ENCODE peak calls at places on chromosomes 16 and 17, in four cellular contexts. One of them, this sample, is unnamed.

GRCh38 chr16:66608241-66609138 is 4.0 kb downstream of the CMTM3 start:
- DNase-seq in neural crest cell: peak
- DNase-seq in SK-N-SH: peak
- DNase-seq in breast epithelium: peak
- DNase-seq in this sample: peak

GRCh38 chr16:11356573-11357331 is 11.5 kb downstream of the RMI2 start:
- DNase-seq in breast epithelium: no peak
- DNase-seq in neural crest cell: peak
- DNase-seq in SK-N-SH: peak
- DNase-seq in this sample: no peak

GRCh38 chr17:50218071-50218759 is 16.8 kb upstream of the COL1A1 start:
- DNase-seq in SK-N-SH: no peak
- DNase-seq in breast epithelium: no peak
- DNase-seq in neural crest cell: no peak
- DNase-seq in this sample: no peak

GRCh38 chr16:88469615-88470395 is 16.7 kb downstream of the ZFPM1 start:
- DNase-seq in neural crest cell: no peak
- DNase-seq in breast epithelium: no peak
- DNase-seq in SK-N-SH: no peak
- DNase-seq in this sample: no peak

GRCh38 chr17:18206962-18207361 is 18.5 kb upstream of the LLGL1 start:
- DNase-seq in neural crest cell: no peak
- DNase-seq in SK-N-SH: no peak
- DNase-seq in breast epithelium: no peak
- DNase-seq in this sample: no peak

GRCh38 chr17:17613708-17614114 is 22.2 kb upstream of the PEMT start:
- DNase-seq in neural crest cell: peak
- DNase-seq in breast epithelium: no peak
- DNase-seq in SK-N-SH: peak
- DNase-seq in this sample: no peak

GRCh38 chr16:53636978-53637377 is 66.7 kb downstream of the RPGRIP1L start:
- DNase-seq in neural crest cell: no peak
- DNase-seq in breast epithelium: no peak
- DNase-seq in SK-N-SH: no peak
- DNase-seq in this sample: no peak

GRCh38 chr16:75097191-75097761 is 19.3 kb downstream of the LDHD start:
- DNase-seq in neural crest cell: no peak
- DNase-seq in SK-N-SH: no peak
- DNase-seq in breast epithelium: no peak
- DNase-seq in this sample: no peak

GRCh38 chr17:57406131-57406980 is 150.0 kb downstream of the MSI2 start:
- DNase-seq in SK-N-SH: no peak
- DNase-seq in neural crest cell: peak
- DNase-seq in breast epithelium: no peak
- DNase-seq in this sample: no peak

DNA sequence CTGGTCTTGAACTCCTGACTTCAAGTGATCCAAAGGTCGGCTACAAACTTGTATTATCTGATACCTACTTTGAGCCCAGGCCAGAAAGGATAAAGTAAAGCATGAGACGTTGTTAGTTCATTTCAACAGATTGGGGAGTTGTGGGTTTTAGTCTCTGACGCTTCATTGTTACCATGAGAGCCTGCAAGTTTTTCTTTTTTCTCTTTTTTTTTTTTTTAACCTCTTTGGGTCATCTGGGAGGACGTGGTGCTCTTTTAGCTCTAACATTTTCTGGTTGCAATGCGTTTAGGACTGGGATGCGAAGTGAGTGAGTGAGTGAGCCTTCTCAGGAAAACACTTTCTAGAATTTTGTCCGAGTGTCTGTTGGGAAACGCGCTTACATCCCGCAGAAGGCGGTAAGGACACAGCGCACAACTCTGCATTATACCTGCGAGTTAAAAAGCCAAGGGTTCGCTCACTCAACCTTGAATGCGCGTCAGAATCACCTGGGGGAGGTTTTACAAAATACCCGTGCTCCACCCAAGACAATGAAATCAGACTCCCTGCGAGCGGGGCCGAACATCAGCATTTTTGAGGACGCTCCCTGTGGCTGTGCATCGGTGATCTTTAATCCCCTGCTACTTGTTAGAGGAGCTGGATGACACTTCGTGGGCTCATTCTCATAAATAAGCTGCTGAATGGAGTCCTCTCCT is 704 bp upstream of the RNF135 start:
- DNase-seq in neural crest cell: no peak
- DNase-seq in SK-N-SH: no peak
- DNase-seq in breast epithelium: peak
- DNase-seq in this sample: no peak
- TF ChIP-seq CTCF in neural crest cell: no peak
- TF ChIP-seq CTCF in SK-N-SH: no peak
- TF ChIP-seq CTCF in breast epithelium: no peak
- TF ChIP-seq CTCF in this sample: no peak

GRCh38 chr17:29996458-29996857 is 55.0 kb downstream of the EFCAB5 start:
- DNase-seq in breast epithelium: no peak
- DNase-seq in SK-N-SH: no peak
- DNase-seq in neural crest cell: no peak
- DNase-seq in this sample: no peak

GRCh38 chr17:30005709-30006320 is 64.4 kb downstream of the EFCAB5 start:
- DNase-seq in SK-N-SH: no peak
- DNase-seq in neural crest cell: no peak
- DNase-seq in breast epithelium: no peak
- DNase-seq in this sample: no peak

GRCh38 chr17:30000755-30001257 is 59.4 kb downstream of the EFCAB5 start:
- DNase-seq in neural crest cell: no peak
- DNase-seq in SK-N-SH: no peak
- DNase-seq in breast epithelium: no peak
- DNase-seq in this sample: no peak

GRCh38 chr17:30002088-30002487 is 60.7 kb downstream of the EFCAB5 start:
- DNase-seq in SK-N-SH: no peak
- DNase-seq in breast epithelium: no peak
- DNase-seq in neural crest cell: no peak
- DNase-seq in this sample: no peak

GRCh38 chr17:30000001-30000754 is 58.7 kb downstream of the EFCAB5 start:
- DNase-seq in neural crest cell: no peak
- DNase-seq in breast epithelium: no peak
- DNase-seq in SK-N-SH: no peak
- DNase-seq in this sample: no peak
- TF ChIP-seq CTCF in neural crest cell: no peak
- TF ChIP-seq CTCF in breast epithelium: no peak
- TF ChIP-seq CTCF in SK-N-SH: peak
- TF ChIP-seq CTCF in this sample: no peak

DNA sequence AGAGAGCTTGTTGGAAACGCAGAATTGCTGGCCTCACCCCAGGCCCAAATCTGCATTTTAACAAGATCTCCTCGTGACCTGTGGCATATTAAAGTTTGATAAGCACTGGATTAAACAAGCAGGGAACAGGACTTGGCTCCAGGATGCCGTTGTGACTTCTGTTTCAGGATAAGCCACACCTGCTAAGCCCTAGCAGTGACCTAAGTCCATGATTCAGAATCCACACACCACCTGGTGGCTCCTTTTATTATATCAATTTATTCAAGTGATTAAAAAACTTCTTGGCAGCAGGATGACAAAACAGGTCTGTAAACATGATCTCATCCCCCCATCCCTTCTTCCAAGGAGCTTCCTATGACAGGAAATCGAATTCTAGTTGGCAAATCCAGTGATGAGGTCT is 9.1 kb downstream of the NAGPA start:
- DNase-seq in breast epithelium: no peak
- DNase-seq in neural crest cell: no peak
- DNase-seq in SK-N-SH: no peak
- DNase-seq in this sample: no peak
- TF ChIP-seq CTCF in breast epithelium: no peak
- TF ChIP-seq CTCF in neural crest cell: peak
- TF ChIP-seq CTCF in SK-N-SH: peak
- TF ChIP-seq CTCF in this sample: no peak

GRCh38 chr17:8670486-8670885 is 40.0 kb upstream of the MYH10 start:
- DNase-seq in SK-N-SH: no peak
- DNase-seq in neural crest cell: no peak
- DNase-seq in breast epithelium: no peak
- DNase-seq in this sample: no peak
- TF ChIP-seq CTCF in SK-N-SH: no peak
- TF ChIP-seq CTCF in neural crest cell: no peak
- TF ChIP-seq CTCF in breast epithelium: no peak
- TF ChIP-seq CTCF in this sample: no peak

GRCh38 chr17:6072157-6072556 is 2.0 kb downstream of the WSCD1 start:
- DNase-seq in breast epithelium: no peak
- DNase-seq in neural crest cell: no peak
- DNase-seq in SK-N-SH: no peak
- DNase-seq in this sample: no peak

GRCh38 chr17:6070280-6070894 is at the start of gene WSCD1:
- DNase-seq in breast epithelium: no peak
- DNase-seq in SK-N-SH: peak
- DNase-seq in neural crest cell: peak
- DNase-seq in this sample: no peak

GRCh38 chr17:6071528-6072065 is 1.4 kb downstream of the WSCD1 start:
- DNase-seq in SK-N-SH: no peak
- DNase-seq in breast epithelium: no peak
- DNase-seq in neural crest cell: no peak
- DNase-seq in this sample: no peak

GRCh38 chr17:6069611-6070279 is 434 bp upstream of the WSCD1 start:
- DNase-seq in breast epithelium: no peak
- DNase-seq in neural crest cell: peak
- DNase-seq in SK-N-SH: no peak
- DNase-seq in this sample: no peak

DNA sequence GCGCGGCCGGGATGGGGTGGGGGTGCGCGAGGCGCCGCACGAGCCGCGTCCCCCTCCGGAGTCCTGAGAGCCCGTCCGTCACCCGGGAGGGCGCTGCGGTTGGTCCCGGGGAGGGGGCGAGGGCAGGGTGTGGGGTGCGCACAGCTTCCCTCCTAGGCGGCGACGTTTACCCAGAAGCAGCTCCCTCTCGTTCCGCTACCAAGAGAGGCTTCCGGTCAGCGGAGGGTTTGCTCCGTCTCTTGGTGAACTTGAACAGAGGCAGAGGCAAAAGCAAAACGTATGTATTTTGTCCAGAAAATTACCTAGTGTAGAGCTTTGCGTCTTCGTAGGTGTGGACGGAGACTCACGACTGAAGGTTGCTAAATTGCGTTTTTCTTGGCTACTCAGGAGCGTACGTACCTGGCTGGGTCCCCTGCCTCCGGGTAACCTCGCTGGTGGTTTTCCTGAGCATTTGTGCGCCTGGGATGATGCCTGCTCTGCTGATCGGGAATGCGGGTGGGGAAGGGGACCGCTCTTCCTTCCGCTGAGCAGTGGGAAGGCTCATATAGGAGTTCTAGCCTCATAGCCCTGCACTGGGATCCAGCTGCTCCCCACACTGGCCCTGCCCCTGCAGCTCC is 824 bp downstream of the WSCD1 start:
- DNase-seq in SK-N-SH: peak
- DNase-seq in neural crest cell: peak
- DNase-seq in breast epithelium: no peak
- DNase-seq in this sample: no peak
- TF ChIP-seq CTCF in SK-N-SH: no peak
- TF ChIP-seq CTCF in neural crest cell: no peak
- TF ChIP-seq CTCF in breast epithelium: no peak
- TF ChIP-seq CTCF in this sample: no peak

GRCh38 chr17:32608267-32608666 is 121.5 kb downstream of the CDK5R1 start:
- DNase-seq in SK-N-SH: no peak
- DNase-seq in breast epithelium: no peak
- DNase-seq in neural crest cell: no peak
- DNase-seq in this sample: no peak

GRCh38 chr17:32610027-32610650 is 123.3 kb downstream of the CDK5R1 start:
- DNase-seq in neural crest cell: no peak
- DNase-seq in breast epithelium: no peak
- DNase-seq in SK-N-SH: no peak
- DNase-seq in this sample: no peak

GRCh38 chr17:32610943-32611342 is 124.2 kb downstream of the CDK5R1 start:
- DNase-seq in breast epithelium: no peak
- DNase-seq in neural crest cell: no peak
- DNase-seq in SK-N-SH: no peak
- DNase-seq in this sample: no peak

GRCh38 chr17:32604966-32605365 is 118.2 kb downstream of the CDK5R1 start:
- DNase-seq in breast epithelium: no peak
- DNase-seq in SK-N-SH: no peak
- DNase-seq in neural crest cell: no peak
- DNase-seq in this sample: no peak

GRCh38 chr17:32609085-32609484 is 122.3 kb downstream of the CDK5R1 start:
- DNase-seq in SK-N-SH: peak
- DNase-seq in neural crest cell: no peak
- DNase-seq in breast epithelium: peak
- DNase-seq in this sample: no peak
- TF ChIP-seq CTCF in SK-N-SH: no peak
- TF ChIP-seq CTCF in neural crest cell: no peak
- TF ChIP-seq CTCF in breast epithelium: no peak
- TF ChIP-seq CTCF in this sample: peak

DNA sequence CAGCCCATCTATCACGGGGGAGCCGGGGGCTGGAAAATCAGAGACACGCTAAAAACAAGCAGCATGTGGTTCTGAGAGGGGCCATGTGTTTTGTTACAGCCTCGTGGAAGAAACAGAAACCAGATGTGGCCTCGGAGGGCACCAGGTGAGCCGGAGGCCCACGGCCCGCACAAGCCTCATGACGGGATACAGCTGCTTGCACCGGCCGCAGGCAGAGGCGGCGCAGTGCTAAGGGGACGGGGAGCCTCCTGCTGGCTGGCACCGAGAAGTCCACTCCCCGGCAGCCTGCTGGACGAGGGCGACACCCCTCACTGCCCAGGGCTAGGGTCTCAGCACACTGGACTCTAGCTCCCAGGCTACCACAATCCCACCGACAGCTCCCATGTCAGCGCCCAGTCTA is 19.2 kb downstream of the NDUFAF8 start:
- DNase-seq in SK-N-SH: peak
- DNase-seq in breast epithelium: no peak
- DNase-seq in neural crest cell: no peak
- DNase-seq in this sample: no peak
- TF ChIP-seq CTCF in SK-N-SH: peak
- TF ChIP-seq CTCF in breast epithelium: no peak
- TF ChIP-seq CTCF in neural crest cell: no peak
- TF ChIP-seq CTCF in this sample: peak

This sample was measured in type B pancreatic cell.